ENCODE peak calls at places on chromosomes 11 and 22, in seven cellular contexts. G is left ventricle myocardium inferior, L is transverse colon, K is T-helper 2 cell, Q is type B pancreatic cell, J is amygdala, U is HS-27A. V is an unnamed sample.

GRCh38 chr11:120056301-120057027 is 81.4 kb downstream of the TRIM29 start:
- DNase-seq in G (no peak), L (no peak), K (no peak), Q (no peak), J (peak; percentile 19), U (no peak), V (no peak)

GRCh38 chr11:92852946-92853345 is 116.5 kb upstream of the MTNR1B start:
- DNase-seq in G (no peak), L (peak; percentile 75), K (no peak), Q (no peak), J (no peak), U (no peak), V (no peak)

GRCh38 chr11:75872887-75873416 is 57.9 kb downstream of the UVRAG start:
- DNase-seq in G (no peak), L (no peak), K (no peak), Q (no peak), J (no peak), U (no peak), V (no peak)

GRCh38 chr11:134684576-134684975 is 272.5 kb upstream of the B3GAT1 start:
- DNase-seq in G (no peak), L (no peak), K (no peak), Q (no peak), J (no peak), U (no peak), V (no peak)

GRCh38 chr11:78138694-78139421 is 568 bp downstream of the ALG8 start:
- DNase-seq in G (no peak), L (peak; percentile 34), K (peak; percentile 5), Q (no peak), J (no peak), U (no peak), V (no peak)

GRCh38 chr22:49201046-49201970 is 626.4 kb downstream of the BRD1 start:
- DNase-seq in G (no peak), L (no peak), K (no peak), Q (peak; percentile 31), J (no peak), U (no peak), V (no peak)

GRCh38 chr11:17012712-17013547 is 1.3 kb downstream of the PLEKHA7 start:
- DNase-seq in G (peak; percentile 55), L (peak; percentile 75), K (no peak), Q (no peak), J (peak; percentile 21), U (no peak), V (no peak)

GRCh38 chr22:19407649-19408606 is 23.6 kb downstream of the HIRA start:
- DNase-seq in G (no peak), L (no peak), K (no peak), Q (no peak), J (no peak), U (no peak), V (no peak)

GRCh38 chr22:42623756-42624446 is 9.2 kb upstream of the POLDIP3 start:
- DNase-seq in G (no peak), L (peak; percentile 14), K (no peak), Q (no peak), J (no peak), U (no peak), V (no peak)

GRCh38 chr11:75667831-75668507 is 869 bp downstream of the MAP6 start:
- DNase-seq in G (peak; percentile 58), L (peak; percentile 24), K (no peak), Q (peak; percentile 75), J (peak; percentile 76), U (no peak), V (peak; percentile 76)

GRCh38 chr11:17591293-17591692 is 44.2 kb downstream of the OTOG start:
- DNase-seq in G (no peak), L (no peak), K (no peak), Q (no peak), J (no peak), U (no peak), V (no peak)

GRCh38 chr11:73344191-73344607 is 32.0 kb upstream of the RELT start:
- DNase-seq in G (peak; percentile 52), L (no peak), K (no peak), Q (no peak), J (peak; percentile 50), U (no peak), V (peak; percentile 23)

V was measured in hippocampal formation.